ENCODE peak calls at places on chromosomes 2 and 18, in four cellular contexts. H, W, T and O are unnamed samples. For H3K36me3, the result is how much of the 10 kb centered on the place peaks cover.

GRCh38 chr18:79540161-79540913 is 139.3 kb upstream of the CTDP1 start:
- DNase-seq in H (no peak), W (no peak), T (no peak), O (no peak)

GRCh38 chr2:197113221-197113831 is 186.8 kb upstream of the PGAP1 start:
- DNase-seq in T (no peak), H (no peak), W (no peak), O (no peak)

GRCh38 chr18:62584241-62585120 is 61.7 kb downstream of the ZCCHC2 start:
- DNase-seq in T (peak), W (peak), H (peak), O (peak)

GRCh38 chr2:229330952-229331351 is 59.9 kb upstream of the PID1 start:
- DNase-seq in T (no peak), W (no peak), H (no peak), O (no peak)

GRCh38 chr2:238582159-238582558 is 155.4 kb downstream of the ASB1 start:
- DNase-seq in H (peak), T (no peak), W (no peak), O (peak)

GRCh38 chr18:41391616-41392610 is 563.1 kb upstream of the PIK3C3 start:
- DNase-seq in T (peak), H (peak), W (no peak), O (no peak)

GRCh38 chr2:120770176-120770575 is 34.5 kb downstream of the GLI2 start:
- DNase-seq in W (no peak), T (no peak), H (no peak), O (no peak)

GRCh38 chr2:13001408-13001807 is 284.7 kb downstream of the TRIB2 start:
- DNase-seq in T (no peak), H (no peak), W (no peak), O (no peak)

GRCh38 chr2:214934006-214934405 is 124.5 kb upstream of the BARD1 start:
- DNase-seq in W (no peak), H (peak), T (no peak), O (no peak)

GRCh38 chr2:25313711-25314513 is 27.8 kb downstream of the DNMT3A start:
- DNase-seq in H (no peak), W (no peak), T (no peak), O (no peak)

GRCh38 chr2:236317938-236318396 is 53.8 kb upstream of the ASB18 start:
- DNase-seq in T (no peak), H (no peak), W (no peak), O (no peak)

DNA sequence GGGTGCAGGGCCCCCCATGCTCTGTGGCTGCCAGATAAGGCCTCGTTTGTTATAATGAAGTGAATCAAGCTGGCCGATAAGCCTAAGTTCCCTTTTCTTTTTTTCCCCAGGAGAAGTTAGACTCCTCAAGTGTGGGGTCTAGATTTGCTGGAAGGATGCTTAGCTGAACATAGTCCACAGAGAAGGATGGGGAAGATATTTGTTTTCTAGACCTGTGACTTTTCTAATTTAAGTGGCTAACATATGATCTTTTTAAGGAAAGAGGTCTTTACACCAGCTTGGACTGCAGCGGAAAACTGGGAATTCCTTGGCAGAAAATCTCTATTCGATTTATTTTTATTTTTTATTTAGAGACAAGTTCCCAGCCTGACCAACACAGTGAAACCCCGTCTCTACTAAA is 148.4 kb downstream of the MYCN start:
- DNase-seq in H (no peak), W (no peak), T (no peak), O (no peak)
- H3K4me3 ChIP-seq in H (no peak), W (no peak), T (no peak), O (no peak)

GRCh38 chr2:30408961-30409387 is 38.1 kb upstream of the LCLAT1 start:
- DNase-seq in W (no peak), T (no peak), H (peak), O (no peak)
- TF ChIP-seq CTCF in W (no peak), T (no peak), H (no peak), O (peak)

GRCh38 chr18:2704541-2704940 is 49.0 kb downstream of the SMCHD1 start:
- DNase-seq in W (no peak), T (no peak), H (no peak), O (no peak)

GRCh38 chr18:2707559-2708168 is 52.1 kb downstream of the SMCHD1 start:
- DNase-seq in W (no peak), T (no peak), H (no peak), O (no peak)

GRCh38 chr18:2709316-2709715 is 53.8 kb downstream of the SMCHD1 start:
- DNase-seq in W (no peak), T (no peak), H (no peak), O (no peak)

GRCh38 chr18:2706903-2707302 is 51.4 kb downstream of the SMCHD1 start:
- DNase-seq in T (no peak), H (no peak), W (no peak), O (no peak)
- H3K36me3 ChIP-seq in T (under half), H (under half), W (under half), O (under half)

GRCh38 chr2:128321421-128321775 is 2.7 kb upstream of the HS6ST1 start:
- DNase-seq in T (no peak), H (no peak), W (no peak), O (no peak)
- H3K4me3 ChIP-seq in T (no peak), H (no peak), W (peak), O (no peak)

DNA sequence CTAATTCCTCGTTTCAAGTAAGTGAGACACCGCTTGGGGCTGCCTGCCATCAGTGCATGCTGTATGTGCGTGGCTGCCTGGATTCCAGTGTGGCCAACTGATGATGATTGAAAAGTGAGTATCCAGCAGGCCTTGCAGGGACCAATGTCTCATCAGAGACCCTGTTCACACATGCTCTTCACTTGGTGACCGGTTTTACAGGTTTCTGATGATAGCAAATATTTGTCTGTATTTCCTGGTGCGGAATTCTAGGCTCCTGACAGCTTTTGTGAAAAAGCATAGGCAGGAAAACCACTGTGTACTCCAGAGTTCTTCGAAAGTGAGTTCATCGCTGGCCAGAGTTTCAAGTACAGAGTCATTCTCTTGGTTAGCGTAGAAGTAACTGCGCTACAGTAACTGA is 13.8 kb upstream of the YWHAQ start:
- DNase-seq in T (no peak), H (no peak), W (no peak), O (no peak)
- TF ChIP-seq CTCF in T (no peak), H (no peak), W (no peak), O (no peak)

DNA sequence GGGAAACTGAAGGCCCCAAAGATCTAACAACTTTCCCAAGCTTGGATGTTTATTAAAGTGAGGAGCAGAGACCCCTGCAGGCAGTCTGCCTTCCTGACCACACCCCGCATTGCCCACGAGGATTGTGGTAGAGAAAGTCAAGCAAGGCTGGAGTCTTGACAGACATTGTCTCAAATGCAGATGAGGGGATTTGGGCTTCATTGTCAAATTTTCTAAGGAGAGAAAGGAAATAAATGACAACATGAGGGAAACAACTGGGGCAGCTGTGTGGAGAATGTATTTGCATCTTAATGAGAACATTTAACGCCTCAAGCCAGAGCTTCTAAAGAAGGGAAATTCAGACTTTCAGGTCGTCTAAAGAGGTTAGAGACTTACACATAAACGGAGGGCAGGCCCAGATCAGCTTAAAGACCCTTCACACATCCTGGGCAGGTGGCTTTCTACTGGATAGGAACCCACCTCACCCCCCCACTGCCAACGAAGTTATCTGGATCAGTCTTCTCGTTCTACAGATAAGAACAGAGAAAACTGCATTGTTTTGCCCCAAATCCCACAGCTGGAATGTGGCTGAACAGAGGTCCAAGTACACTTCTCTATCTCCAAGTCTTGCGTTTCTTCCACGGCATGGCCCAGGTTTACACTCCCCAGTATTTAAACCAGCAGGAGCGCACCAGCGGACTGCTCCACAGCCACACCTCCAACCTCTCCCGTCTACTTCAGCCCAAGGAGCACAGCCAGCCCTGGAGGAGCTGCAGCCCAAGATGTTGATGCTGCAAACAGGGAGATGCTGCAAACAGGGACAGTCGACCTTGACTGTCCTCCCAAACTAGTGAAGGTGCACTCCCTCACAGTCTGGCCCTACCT is 16.2 kb upstream of the SCG2 start:
- DNase-seq in W (no peak), H (no peak), T (no peak), O (no peak)
- H3K36me3 ChIP-seq in W (under half), H (under half), T (under half), O (under half)

DNA sequence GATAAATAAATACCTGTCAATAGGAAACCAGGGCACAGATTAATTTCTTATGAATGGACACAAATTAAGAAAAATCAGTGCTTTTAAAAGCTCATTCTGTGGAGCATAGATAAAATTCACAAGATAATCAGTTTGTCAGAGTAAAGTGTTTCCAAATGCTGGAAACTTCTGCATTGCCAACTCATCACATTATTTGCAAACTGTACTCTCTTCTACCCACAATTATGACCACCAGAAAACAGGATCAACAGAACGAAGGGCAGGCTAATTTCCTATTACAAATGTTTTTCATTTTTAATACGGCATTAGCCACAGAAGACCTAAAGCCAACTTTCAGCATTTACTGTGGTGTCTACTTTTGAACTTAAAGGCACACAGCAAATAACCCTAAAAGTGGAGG is 6.0 kb downstream of the IRS1 start:
- DNase-seq in T (no peak), W (no peak), H (no peak), O (no peak)
- H3K4me3 ChIP-seq in T (peak), W (peak), H (peak), O (peak)

DNA sequence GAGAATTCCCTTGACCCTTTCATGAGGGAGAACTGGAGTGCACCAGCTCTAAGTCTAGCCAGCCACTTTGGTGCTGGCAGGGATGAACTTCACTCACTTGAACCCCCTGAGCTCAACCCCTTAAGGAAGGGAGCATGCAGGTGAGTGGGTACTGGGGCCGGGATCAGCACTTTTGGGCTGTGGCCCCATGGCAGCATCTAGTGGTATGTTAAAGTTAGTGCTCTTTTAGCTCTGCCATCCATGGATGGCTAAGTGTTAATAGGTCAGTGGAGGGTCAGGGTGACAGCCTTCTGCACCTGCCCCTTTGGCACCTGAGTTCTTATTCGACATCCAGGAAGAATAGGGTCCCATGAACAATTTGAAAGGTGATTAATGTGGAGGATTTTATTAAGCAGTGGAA is 689.0 kb upstream of the FSHR start:
- DNase-seq in W (no peak), T (no peak), H (no peak), O (no peak)
- TF ChIP-seq CTCF in W (no peak), T (no peak), H (no peak), O (no peak)

GRCh38 chr2:113906647-113907046 is 16.8 kb downstream of the ACTR3 start:
- DNase-seq in H (no peak), W (no peak), T (no peak), O (no peak)
- H3K36me3 ChIP-seq in H (under half), W (under half), T (under half), O (under half)

GRCh38 chr2:28601612-28602011 is 105.8 kb downstream of the PLB1 start:
- DNase-seq in T (no peak), W (no peak), H (no peak), O (no peak)
- H3K4me3 ChIP-seq in T (no peak), W (no peak), H (no peak), O (no peak)